ENCODE peak calls at places on chromosomes 16 and 17, in six cellular contexts. M is PC-9; H is NCI-H748 treated with DMSO at 0.1 percent for 48 hours; J is activated naive CD8-positive, alpha-beta T cell treated with anti-CD3 and anti-CD28 coated beads for 36 hours; B is fibroblast of pulmonary artery; P is SHP77. R is an unnamed sample.

GRCh38 chr16:70437582-70438324 is 1.1 kb downstream of the ST3GAL2 start:
- DNase-seq in M (no peak), H (no peak), J (no peak), B (peak; percentile 62), P (no peak), R (no peak)

GRCh38 chr16:89826531-89827382 is 1.5 kb upstream of the SPIRE2 start:
- DNase-seq in M (peak; percentile 54), H (no peak), J (no peak), B (no peak), P (no peak), R (no peak)

GRCh38 chr17:46876353-46876887 is 25.0 kb downstream of the WNT9B start:
- DNase-seq in M (peak; percentile 55), H (no peak), J (no peak), B (no peak), P (peak; percentile 74), R (no peak)

GRCh38 chr16:68286153-68287074 is 22.1 kb downstream of the SLC7A6 start:
- DNase-seq in M (no peak), H (no peak), J (no peak), B (no peak), P (no peak), R (no peak)

GRCh38 chr17:17698869-17699351 is 17.7 kb downstream of the RAI1 start:
- DNase-seq in M (no peak), H (no peak), J (no peak), B (no peak), P (no peak), R (no peak)

GRCh38 chr17:31448467-31449077 is 57.1 kb downstream of the RAB11FIP4 start:
- DNase-seq in M (peak; percentile 41), H (no peak), J (no peak), B (peak; percentile 46), P (no peak), R (no peak)

GRCh38 chr16:12409700-12410099 is 394.0 kb downstream of the CPPED1 start:
- DNase-seq in M (no peak), H (no peak), J (no peak), B (no peak), P (no peak), R (no peak)

GRCh38 chr17:55463600-55463999 is 42.0 kb upstream of the MMD start:
- DNase-seq in M (no peak), H (no peak), J (peak; percentile 2), B (no peak), P (no peak), R (no peak)

GRCh38 chr17:47955497-47956461 is 1.9 kb downstream of the PRR15L start:
- DNase-seq in M (no peak), H (no peak), J (no peak), B (no peak), P (no peak), R (no peak)

GRCh38 chr16:87628940-87629339 is 26.6 kb downstream of the JPH3 start:
- DNase-seq in M (no peak), H (no peak), J (no peak), B (peak; percentile 16), P (peak; percentile 19), R (no peak)

GRCh38 chr17:20944014-20944905 is 98.6 kb downstream of the USP22 start:
- DNase-seq in M (peak; percentile 66), H (peak; percentile 62), J (peak; percentile 12), B (no peak), P (peak; percentile 69), R (peak; percentile 26)

GRCh38 chr17:2745317-2746037 is 4.0 kb downstream of the CCDC92B start:
- DNase-seq in M (no peak), H (no peak), J (no peak), B (no peak), P (no peak), R (no peak)

GRCh38 chr16:58421529-58421928 is 29.3 kb downstream of the GINS3 start:
- DNase-seq in M (peak; percentile 59), H (no peak), J (no peak), B (peak; percentile 29), P (no peak), R (no peak)

GRCh38 chr17:58569216-58569615 is 54.8 kb upstream of the MTMR4 start:
- DNase-seq in M (no peak), H (no peak), J (no peak), B (no peak), P (no peak), R (no peak)

GRCh38 chr17:38416840-38417209 is 11.4 kb upstream of the ARHGAP23 start:
- DNase-seq in M (no peak), H (no peak), J (no peak), B (peak; percentile 19), P (no peak), R (no peak)

GRCh38 chr17:83030432-83030831 is 49.0 kb upstream of the METRNL start:
- DNase-seq in M (no peak), H (no peak), J (no peak), B (no peak), P (no peak), R (no peak)

GRCh38 chr17:8052256-8053252 is 13.7 kb downstream of the ALOX15B start:
- DNase-seq in M (no peak), H (no peak), J (no peak), B (no peak), P (no peak), R (no peak)

GRCh38 chr16:22232277-22233049 is 26.4 kb downstream of the EEF2K start:
- DNase-seq in M (peak; percentile 92), H (peak; percentile 76), J (peak; percentile 33), B (peak; percentile 25), P (no peak), R (peak; percentile 46)

GRCh38 chr16:69131167-69131748 is 1.1 kb downstream of the CHTF8 start:
- DNase-seq in M (no peak), H (no peak), J (no peak), B (no peak), P (no peak), R (no peak)

GRCh38 chr17:5237541-5238016 is 2.9 kb upstream of the SCIMP start:
- DNase-seq in M (peak; percentile 64), H (peak; percentile 74), J (peak; percentile 45), B (peak; percentile 65), P (peak; percentile 84), R (peak; percentile 71)

GRCh38 chr17:41528959-41529353 is 848 bp upstream of the KRT19 start:
- DNase-seq in M (peak; percentile 57), H (peak; percentile 59), J (no peak), B (no peak), P (no peak), R (no peak)

GRCh38 chr17:34285304-34285792 is at the start of gene CCL11:
- DNase-seq in M (no peak), H (no peak), J (no peak), B (no peak), P (no peak), R (no peak)

GRCh38 chr17:82887255-82888164 is 47.7 kb upstream of the ZNF750 start:
- DNase-seq in M (no peak), H (no peak), J (no peak), B (no peak), P (no peak), R (no peak)

GRCh38 chr16:3578610-3579551 is 1.7 kb upstream of the NLRC3 start:
- DNase-seq in M (no peak), H (no peak), J (peak; percentile 82), B (no peak), P (no peak), R (peak; percentile 83)

R was measured in activated T-cell treated with anti-CD3 and anti-CD28 coated beads, Interleukin-2, amount 50 U/mL, for 72 hours.